ENCODE peak calls at places on chromosomes 6 and 20, in seven cellular contexts. A is H1, O is left ventricle myocardium inferior, G is kidney, C is upper lobe of right lung, Q is neural progenitor cell, F is ascending aorta. S is an unnamed sample. For H3K4me1, the result is how much of the 10 kb centered on the place peaks cover.

GRCh38 chr6:54191460-54191859 is 80.2 kb downstream of the MLIP start:
- DNase-seq in A (no peak), O (no peak), G (no peak), C (no peak), Q (no peak), F (no peak), S (no peak)

GRCh38 chr6:135576055-135576454 is 78.5 kb upstream of the AHI1 start:
- DNase-seq in A (no peak), O (no peak), G (no peak), C (no peak), Q (no peak), F (no peak), S (no peak)

GRCh38 chr6:169780571-169781091 is 29.2 kb downstream of the ERMARD start:
- DNase-seq in A (no peak), O (no peak), G (no peak), C (no peak), Q (no peak), F (no peak), S (no peak)

GRCh38 chr6:106783631-106784566 is 154.5 kb downstream of the QRSL1 start:
- DNase-seq in A (no peak), O (no peak), G (no peak), C (no peak), Q (no peak), F (no peak), S (no peak)

GRCh38 chr6:15421945-15422733 is 176.3 kb downstream of the JARID2 start:
- DNase-seq in A (no peak), O (no peak), G (no peak), C (no peak), Q (no peak), F (no peak), S (no peak)

GRCh38 chr6:2448826-2449571 is 203.6 kb upstream of the GMDS start:
- DNase-seq in A (no peak), O (no peak), G (no peak), C (no peak), Q (peak), F (no peak), S (no peak)

GRCh38 chr20:62267543-62267942 is 29.2 kb downstream of the OSBPL2 start:
- DNase-seq in A (no peak), O (peak), G (no peak), C (no peak), Q (no peak), F (no peak), S (peak)

GRCh38 chr20:24745617-24746350 is 203.3 kb upstream of the CST7 start:
- DNase-seq in A (no peak), O (no peak), G (no peak), C (no peak), Q (no peak), F (no peak), S (no peak)

GRCh38 chr20:41436679-41437078 is 70.1 kb upstream of the EMILIN3 start:
- DNase-seq in A (no peak), O (no peak), G (no peak), C (no peak), Q (no peak), F (no peak), S (no peak)

GRCh38 chr6:142155895-142156757 is 9.1 kb downstream of the VTA1 start:
- DNase-seq in A (no peak), O (no peak), G (no peak), C (no peak), Q (peak), F (no peak), S (no peak)

GRCh38 chr6:167538746-167539145 is 213.9 kb downstream of the TTLL2 start:
- DNase-seq in A (no peak), O (no peak), G (no peak), C (no peak), Q (no peak), F (no peak), S (no peak)

GRCh38 chr6:131156411-131156810 is 21.1 kb downstream of the AKAP7 start:
- DNase-seq in A (no peak), O (no peak), G (no peak), C (no peak), Q (no peak), F (no peak), S (no peak)

GRCh38 chr6:82712826-82713225 is 349.2 kb downstream of the TPBG start:
- DNase-seq in A (no peak), O (no peak), G (no peak), C (no peak), Q (no peak), F (no peak), S (no peak)

GRCh38 chr6:79586548-79586947 is 44.6 kb upstream of the SH3BGRL2 start:
- DNase-seq in A (no peak), O (no peak), G (no peak), C (no peak), Q (peak), F (no peak), S (no peak)

GRCh38 chr6:85015396-85015990 is 251.1 kb upstream of the TBX18 start:
- DNase-seq in A (peak), O (peak), G (peak), C (peak), Q (peak), F (no peak), S (peak)

GRCh38 chr6:157484181-157484580 is 103.2 kb downstream of the ZDHHC14 start:
- DNase-seq in A (no peak), O (no peak), G (no peak), C (no peak), Q (no peak), F (no peak), S (no peak)

GRCh38 chr6:112022749-112023148 is 31.2 kb upstream of the CCN6 start:
- DNase-seq in A (no peak), O (no peak), G (no peak), C (no peak), Q (no peak), F (no peak), S (no peak)

GRCh38 chr6:2450546-2450945 is 205.1 kb upstream of the GMDS start:
- DNase-seq in A (no peak), O (peak), G (no peak), C (no peak), Q (no peak), F (no peak), S (peak)

GRCh38 chr6:144378437-144378836 is 93.3 kb downstream of the UTRN start:
- DNase-seq in A (no peak), O (no peak), G (no peak), C (no peak), Q (no peak), F (no peak), S (no peak)

GRCh38 chr20:32823078-32823477 is 3.3 kb downstream of the MAPRE1 start:
- DNase-seq in A (no peak), O (no peak), G (no peak), C (no peak), Q (peak), F (no peak), S (no peak)

GRCh38 chr20:50151034-50151743 is 2.3 kb downstream of the PEDS1 start:
- DNase-seq in A (no peak), O (no peak), G (no peak), C (no peak), Q (no peak), F (no peak), S (no peak)

GRCh38 chr6:167056370-167056769 is 57.2 kb downstream of the CEP43 start:
- DNase-seq in A (no peak), O (no peak), G (no peak), C (no peak), Q (no peak), F (no peak), S (no peak)

GRCh38 chr6:75602164-75602896 is 650 bp downstream of the SENP6 start:
- DNase-seq in A (peak), O (peak), G (peak), C (no peak), Q (peak), F (no peak), S (peak)

GRCh38 chr6:38143191-38144154 is 323.9 kb downstream of the ZFAND3 start:
- DNase-seq in A (no peak), O (no peak), G (no peak), C (peak), Q (no peak), F (no peak), S (no peak)

GRCh38 chr20:12243327-12243726 is 325.6 kb downstream of the BTBD3 start:
- DNase-seq in A (no peak), O (no peak), G (no peak), C (no peak), Q (no peak), F (no peak), S (no peak)

GRCh38 chr6:167881327-167881726 is 54.6 kb downstream of the AFDN start:
- DNase-seq in A (no peak), O (no peak), G (no peak), C (no peak), Q (peak), F (no peak), S (no peak)

GRCh38 chr6:21163110-21163837 is 430.3 kb upstream of the SOX4 start:
- DNase-seq in A (no peak), O (no peak), G (no peak), C (no peak), Q (no peak), F (no peak), S (no peak)

GRCh38 chr6:74073896-74074295 is 377.9 kb downstream of the CD109 start:
- DNase-seq in A (no peak), O (no peak), G (no peak), C (no peak), Q (no peak), F (no peak), S (no peak)

GRCh38 chr20:21100590-21101452 is 5.3 kb downstream of the LINC00237 start:
- DNase-seq in A (peak), O (no peak), G (no peak), C (peak), Q (peak), F (no peak), S (no peak)

GRCh38 chr20:44198872-44199271 is 11.7 kb downstream of the OSER1 start:
- DNase-seq in A (no peak), O (no peak), G (no peak), C (no peak), Q (no peak), F (no peak), S (no peak)

GRCh38 chr6:138944412-138944811 is 43.6 kb downstream of the REPS1 start:
- DNase-seq in A (no peak), O (no peak), G (no peak), C (no peak), Q (no peak), F (no peak), S (no peak)

DNA sequence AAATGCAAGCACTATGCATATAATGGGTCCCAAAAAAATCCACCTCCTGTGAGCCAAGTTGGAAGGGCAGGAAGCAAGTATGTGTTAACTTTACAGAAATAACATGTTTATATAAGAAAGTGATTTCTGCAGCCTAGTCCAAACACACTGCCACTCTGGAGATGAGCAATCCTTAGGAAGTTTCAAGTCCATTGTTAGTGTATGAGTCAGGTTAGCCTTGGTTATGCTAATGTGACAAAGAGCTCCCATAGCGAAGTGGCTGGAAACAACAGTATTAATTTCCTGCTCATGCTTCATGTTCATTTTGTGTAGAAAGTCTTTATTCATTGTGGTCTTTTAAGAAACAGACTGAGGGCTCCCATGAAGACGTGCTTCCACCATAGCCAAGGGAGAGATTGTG is 121.4 kb downstream of the TBXT start:
- DNase-seq in A (no peak), O (no peak), G (no peak), C (no peak), Q (no peak), F (no peak), S (no peak)
- H3K27ac ChIP-seq in A (no peak), O (no peak), G (no peak), C (no peak), Q (no peak), F (no peak), S (no peak)

DNA sequence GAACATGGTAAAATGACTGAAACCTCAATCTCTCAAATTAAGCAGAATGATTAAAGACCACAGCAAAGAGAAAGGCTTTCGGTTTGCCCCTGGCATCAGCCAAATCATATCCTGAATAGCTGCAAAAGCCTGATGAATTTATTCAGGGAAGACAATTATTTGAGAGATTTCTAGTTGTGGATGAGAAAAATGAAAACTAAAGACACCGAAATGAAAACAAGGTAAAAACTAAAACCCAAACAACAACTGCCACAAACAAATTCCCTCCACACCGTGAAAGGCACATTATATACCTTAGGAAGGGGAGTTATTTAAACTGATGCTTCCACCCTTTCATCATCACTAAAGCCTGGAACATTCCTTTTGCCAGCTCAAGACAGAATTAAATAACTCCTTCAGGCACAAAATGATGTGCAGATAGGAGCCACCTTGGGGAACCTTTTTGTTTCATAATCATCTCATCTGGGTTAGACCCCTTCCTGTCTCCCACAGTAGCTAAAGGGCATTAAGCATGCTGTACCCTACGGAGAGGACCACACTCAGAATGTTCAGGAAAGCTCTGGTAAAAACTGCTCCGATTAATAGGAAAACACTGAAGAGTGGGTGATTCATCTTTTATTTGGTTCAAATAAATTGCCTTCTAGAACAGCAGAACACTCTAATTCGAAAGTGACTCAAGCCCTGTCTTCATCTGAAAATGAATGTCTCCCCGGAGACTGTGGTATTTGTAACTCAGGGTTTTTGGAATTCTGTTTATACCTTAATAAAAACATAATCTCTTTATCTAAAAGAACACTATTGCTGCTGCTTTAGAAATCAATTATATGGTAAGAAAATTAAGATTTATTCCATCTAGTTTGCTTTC is 9.1 kb upstream of the ANKRD60 start:
- DNase-seq in A (no peak), O (no peak), G (no peak), C (no peak), Q (no peak), F (no peak), S (no peak)
- H3K4me3 ChIP-seq in A (no peak), O (peak), G (no peak), C (peak), Q (no peak), F (peak), S (peak)

DNA sequence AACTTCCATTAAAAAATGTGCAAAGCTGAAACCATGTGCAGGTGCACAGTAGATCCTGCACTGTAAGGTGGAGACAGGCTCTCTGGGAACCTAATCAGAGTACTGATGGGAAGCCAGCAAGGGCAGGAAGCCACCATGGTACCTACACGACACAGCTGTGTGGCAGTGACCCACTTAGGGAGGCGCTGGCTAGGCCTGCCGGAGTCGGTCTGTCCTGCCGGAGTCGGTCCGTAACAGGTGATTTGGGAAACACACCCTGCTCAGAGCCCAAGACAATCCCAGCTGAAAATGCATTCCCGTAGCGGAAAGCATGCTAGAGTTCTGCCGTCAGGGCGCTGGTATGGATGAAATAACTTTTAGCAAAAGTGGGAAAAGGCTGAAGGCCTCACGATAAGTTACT is 17.2 kb downstream of the TXNDC5 start:
- DNase-seq in A (no peak), O (no peak), G (no peak), C (no peak), Q (no peak), F (no peak), S (no peak)
- H3K4me1 ChIP-seq in A (under half), O (under half), G (under half), C (under half), Q (under half), F (under half), S (under half)

GRCh38 chr6:46469021-46469420 is 22.2 kb downstream of the RCAN2 start:
- DNase-seq in A (no peak), O (no peak), G (no peak), C (no peak), Q (no peak), F (no peak), S (no peak)
- H3K27ac ChIP-seq in A (no peak), O (peak), G (no peak), C (no peak), Q (no peak), F (peak), S (peak)

GRCh38 chr6:31945154-31945506 is 765 bp upstream of the CFB start:
- DNase-seq in A (no peak), O (no peak), G (no peak), C (no peak), Q (no peak), F (no peak), S (no peak)

GRCh38 chr6:31947070-31947675 is 1.3 kb downstream of the CFB start:
- DNase-seq in A (no peak), O (no peak), G (no peak), C (no peak), Q (no peak), F (no peak), S (no peak)

GRCh38 chr6:31943742-31944141 is 2.2 kb upstream of the CFB start:
- DNase-seq in A (no peak), O (no peak), G (no peak), C (no peak), Q (no peak), F (no peak), S (no peak)

GRCh38 chr6:31946370-31946885 is 533 bp downstream of the CFB start:
- DNase-seq in A (no peak), O (no peak), G (no peak), C (no peak), Q (no peak), F (no peak), S (no peak)

GRCh38 chr6:31945507-31946369 is at the start of gene CFB:
- DNase-seq in A (no peak), O (peak), G (peak), C (peak), Q (peak), F (peak), S (peak)
- H3K4me3 ChIP-seq in A (no peak), O (peak), G (peak), C (peak), Q (no peak), F (peak), S (peak)

GRCh38 chr6:30881987-30882763 is 2.1 kb upstream of the DDR1 start:
- DNase-seq in A (no peak), O (no peak), G (peak), C (no peak), Q (peak), F (no peak), S (no peak)
- H3K4me1 ChIP-seq in A (under half), O (half or more), G (under half), C (under half), Q (half or more), F (under half), S (under half)

DNA sequence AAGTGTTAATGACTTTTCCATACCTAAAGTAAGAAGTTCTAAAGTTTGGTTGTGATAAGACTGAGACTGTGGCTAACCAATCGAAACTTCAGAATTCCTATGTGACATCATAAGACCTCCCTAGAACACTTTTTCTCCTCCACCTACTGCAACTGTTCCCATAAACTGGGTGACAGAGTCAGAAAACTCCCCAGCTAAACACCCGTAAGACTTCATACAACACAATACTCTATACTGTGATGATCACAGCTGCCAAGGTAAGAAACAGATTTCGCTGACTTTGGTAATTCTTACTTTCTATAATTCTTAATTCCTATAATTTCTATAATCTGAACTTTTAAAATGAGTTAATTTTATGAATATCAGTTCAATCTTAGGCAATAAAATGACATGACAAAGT is at the start of gene PLN:
- DNase-seq in A (no peak), O (no peak), G (no peak), C (no peak), Q (no peak), F (no peak), S (no peak)
- H3K27ac ChIP-seq in A (no peak), O (peak), G (no peak), C (no peak), Q (no peak), F (peak), S (peak)

GRCh38 chr6:7910654-7911344 is at the start of gene TXNDC5:
- DNase-seq in A (peak), O (peak), G (peak), C (peak), Q (peak), F (no peak), S (peak)

GRCh38 chr6:7910298-7910653 is 312 bp downstream of the TXNDC5 start:
- DNase-seq in A (no peak), O (no peak), G (no peak), C (no peak), Q (no peak), F (no peak), S (no peak)

GRCh38 chr6:7912024-7912423 is 1.4 kb upstream of the TXNDC5 start:
- DNase-seq in A (no peak), O (no peak), G (no peak), C (no peak), Q (no peak), F (no peak), S (peak)

GRCh38 chr6:7912736-7913517 is 2.3 kb upstream of the TXNDC5 start:
- DNase-seq in A (no peak), O (no peak), G (no peak), C (no peak), Q (peak), F (no peak), S (no peak)

GRCh38 chr6:7911345-7911725 is 747 bp upstream of the TXNDC5 start:
- DNase-seq in A (no peak), O (no peak), G (no peak), C (no peak), Q (no peak), F (no peak), S (no peak)
- H3K4me3 ChIP-seq in A (peak), O (peak), G (peak), C (peak), Q (peak), F (peak), S (peak)

GRCh38 chr6:52546678-52547077 is 30.2 kb downstream of the TRAM2 start:
- DNase-seq in A (no peak), O (no peak), G (no peak), C (no peak), Q (no peak), F (no peak), S (no peak)
- H3K4me1 ChIP-seq in A (under half), O (half or more), G (under half), C (under half), Q (under half), F (half or more), S (under half)

GRCh38 chr6:165587206-165587605 is 75.8 kb downstream of the PDE10A start:
- DNase-seq in A (no peak), O (no peak), G (no peak), C (no peak), Q (no peak), F (no peak), S (no peak)

GRCh38 chr6:165584541-165584940 is 78.5 kb downstream of the PDE10A start:
- DNase-seq in A (no peak), O (no peak), G (no peak), C (no peak), Q (no peak), F (no peak), S (no peak)

GRCh38 chr6:165586706-165587105 is 76.3 kb downstream of the PDE10A start:
- DNase-seq in A (no peak), O (no peak), G (no peak), C (no peak), Q (no peak), F (no peak), S (no peak)

GRCh38 chr6:165581678-165582077 is 81.4 kb downstream of the PDE10A start:
- DNase-seq in A (no peak), O (no peak), G (no peak), C (no peak), Q (no peak), F (no peak), S (no peak)

GRCh38 chr6:165585060-165585459 is 78.0 kb downstream of the PDE10A start:
- DNase-seq in A (no peak), O (no peak), G (no peak), C (no peak), Q (no peak), F (no peak), S (no peak)
- H3K27ac ChIP-seq in A (no peak), O (no peak), G (no peak), C (no peak), Q (no peak), F (no peak), S (no peak)

S was measured in psoas muscle.